ENCODE peak calls at places on chromosomes 3 and 15, in ten cellular contexts. One of them, this sample, is unnamed.

GRCh38 chr3:39189648-39190269 is 2.6 kb downstream of the XIRP1 start:
- DNase-seq in OCI-M1: peak
- DNase-seq in mucosa of descending colon: peak
- DNase-seq in endothelial cell: peak
- DNase-seq in 8988T: peak
- DNase-seq in lower lobe of right lung: peak
- DNase-seq in T follicular helper cell: peak
- DNase-seq in nephron progenitor cell: peak
- DNase-seq in astrocyte of the hippocampus: peak
- DNase-seq in activated gamma-delta T cell treated with Interleukin-2 at 50 U/mL for 16 hours: peak
- DNase-seq in this sample: peak

GRCh38 chr3:127544151-127544805 is 46.3 kb downstream of the TPRA1 start:
- DNase-seq in T follicular helper cell: peak
- DNase-seq in nephron progenitor cell: peak
- DNase-seq in OCI-M1: peak
- DNase-seq in mucosa of descending colon: peak
- DNase-seq in 8988T: peak
- DNase-seq in endothelial cell: peak
- DNase-seq in lower lobe of right lung: peak
- DNase-seq in activated gamma-delta T cell treated with Interleukin-2 at 50 U/mL for 16 hours: peak
- DNase-seq in astrocyte of the hippocampus: peak
- DNase-seq in this sample: peak

GRCh38 chr3:59526999-59527398 is 477.2 kb upstream of the CFAP20DC start:
- DNase-seq in mucosa of descending colon: no peak
- DNase-seq in OCI-M1: no peak
- DNase-seq in T follicular helper cell: no peak
- DNase-seq in 8988T: no peak
- DNase-seq in lower lobe of right lung: no peak
- DNase-seq in activated gamma-delta T cell treated with Interleukin-2 at 50 U/mL for 16 hours: no peak
- DNase-seq in astrocyte of the hippocampus: no peak
- DNase-seq in nephron progenitor cell: no peak
- DNase-seq in endothelial cell: no peak
- DNase-seq in this sample: no peak

GRCh38 chr3:10600159-10601125 is 95.1 kb upstream of the ATP2B2 start:
- DNase-seq in nephron progenitor cell: no peak
- DNase-seq in mucosa of descending colon: no peak
- DNase-seq in T follicular helper cell: no peak
- DNase-seq in endothelial cell: no peak
- DNase-seq in activated gamma-delta T cell treated with Interleukin-2 at 50 U/mL for 16 hours: no peak
- DNase-seq in lower lobe of right lung: no peak
- DNase-seq in 8988T: no peak
- DNase-seq in OCI-M1: no peak
- DNase-seq in astrocyte of the hippocampus: peak
- DNase-seq in this sample: no peak

GRCh38 chr15:58307313-58307961 is 124.4 kb upstream of the LIPC start:
- DNase-seq in activated gamma-delta T cell treated with Interleukin-2 at 50 U/mL for 16 hours: no peak
- DNase-seq in mucosa of descending colon: no peak
- DNase-seq in astrocyte of the hippocampus: peak
- DNase-seq in nephron progenitor cell: no peak
- DNase-seq in 8988T: no peak
- DNase-seq in endothelial cell: no peak
- DNase-seq in OCI-M1: peak
- DNase-seq in lower lobe of right lung: no peak
- DNase-seq in T follicular helper cell: no peak
- DNase-seq in this sample: no peak

GRCh38 chr3:44198265-44198956 is 43.3 kb upstream of the TOPAZ1 start:
- DNase-seq in 8988T: peak
- DNase-seq in activated gamma-delta T cell treated with Interleukin-2 at 50 U/mL for 16 hours: peak
- DNase-seq in astrocyte of the hippocampus: peak
- DNase-seq in lower lobe of right lung: peak
- DNase-seq in OCI-M1: peak
- DNase-seq in mucosa of descending colon: peak
- DNase-seq in endothelial cell: peak
- DNase-seq in nephron progenitor cell: peak
- DNase-seq in T follicular helper cell: peak
- DNase-seq in this sample: peak

GRCh38 chr3:120645083-120645800 is 36.8 kb downstream of the HGD start:
- DNase-seq in OCI-M1: no peak
- DNase-seq in 8988T: no peak
- DNase-seq in endothelial cell: no peak
- DNase-seq in astrocyte of the hippocampus: peak
- DNase-seq in lower lobe of right lung: no peak
- DNase-seq in nephron progenitor cell: no peak
- DNase-seq in T follicular helper cell: no peak
- DNase-seq in mucosa of descending colon: no peak
- DNase-seq in activated gamma-delta T cell treated with Interleukin-2 at 50 U/mL for 16 hours: no peak
- DNase-seq in this sample: no peak

GRCh38 chr3:128399221-128399915 is 67.3 kb downstream of the DNAJB8 start:
- DNase-seq in activated gamma-delta T cell treated with Interleukin-2 at 50 U/mL for 16 hours: no peak
- DNase-seq in T follicular helper cell: no peak
- DNase-seq in mucosa of descending colon: no peak
- DNase-seq in OCI-M1: no peak
- DNase-seq in 8988T: no peak
- DNase-seq in lower lobe of right lung: no peak
- DNase-seq in nephron progenitor cell: no peak
- DNase-seq in endothelial cell: no peak
- DNase-seq in astrocyte of the hippocampus: no peak
- DNase-seq in this sample: no peak

GRCh38 chr3:185225523-185225922 is 28.3 kb downstream of the EHHADH start:
- DNase-seq in OCI-M1: no peak
- DNase-seq in activated gamma-delta T cell treated with Interleukin-2 at 50 U/mL for 16 hours: no peak
- DNase-seq in astrocyte of the hippocampus: peak
- DNase-seq in mucosa of descending colon: no peak
- DNase-seq in nephron progenitor cell: no peak
- DNase-seq in 8988T: no peak
- DNase-seq in lower lobe of right lung: no peak
- DNase-seq in endothelial cell: no peak
- DNase-seq in T follicular helper cell: no peak
- DNase-seq in this sample: no peak

GRCh38 chr3:150357923-150358322 is 50.2 kb upstream of the TSC22D2 start:
- DNase-seq in astrocyte of the hippocampus: no peak
- DNase-seq in OCI-M1: no peak
- DNase-seq in T follicular helper cell: no peak
- DNase-seq in endothelial cell: no peak
- DNase-seq in activated gamma-delta T cell treated with Interleukin-2 at 50 U/mL for 16 hours: no peak
- DNase-seq in lower lobe of right lung: no peak
- DNase-seq in mucosa of descending colon: no peak
- DNase-seq in nephron progenitor cell: no peak
- DNase-seq in 8988T: no peak
- DNase-seq in this sample: no peak

This sample was measured in erythroblast.